ENCODE peak calls at places on chromosomes 1 and 21, in four cellular contexts. One of them, this sample, is unnamed.

GRCh38 chr1:110183642-110184167 is 26.4 kb upstream of the KCNC4 start:
- DNase-seq in stimulated activated CD8-positive, alpha-beta memory T cell treated with anti-CD3 and anti-CD28 coated beads, Interleukin-4, amount 100 ng/mL, for 48 hours: no peak
- DNase-seq in activated effector memory CD4-positive, alpha-beta T cell treated with Interleukin-2 at 50 U/mL for 16 hours: no peak
- DNase-seq in activated CD4-positive, CD25-positive, alpha-beta regulatory T cell: no peak
- DNase-seq in this sample: no peak

GRCh38 chr1:21919520-21919919 is 17.6 kb downstream of the HSPG2 start:
- DNase-seq in activated CD4-positive, CD25-positive, alpha-beta regulatory T cell: no peak
- DNase-seq in activated effector memory CD4-positive, alpha-beta T cell treated with Interleukin-2 at 50 U/mL for 16 hours: no peak
- DNase-seq in stimulated activated CD8-positive, alpha-beta memory T cell treated with anti-CD3 and anti-CD28 coated beads, Interleukin-4, amount 100 ng/mL, for 48 hours: no peak
- DNase-seq in this sample: no peak

GRCh38 chr1:50611675-50612074 is 188.4 kb upstream of the DMRTA2 start:
- DNase-seq in activated CD4-positive, CD25-positive, alpha-beta regulatory T cell: no peak
- DNase-seq in activated effector memory CD4-positive, alpha-beta T cell treated with Interleukin-2 at 50 U/mL for 16 hours: no peak
- DNase-seq in stimulated activated CD8-positive, alpha-beta memory T cell treated with anti-CD3 and anti-CD28 coated beads, Interleukin-4, amount 100 ng/mL, for 48 hours: no peak
- DNase-seq in this sample: no peak

GRCh38 chr1:230621290-230622022 is 20.8 kb upstream of the COG2 start:
- DNase-seq in activated effector memory CD4-positive, alpha-beta T cell treated with Interleukin-2 at 50 U/mL for 16 hours: no peak
- DNase-seq in stimulated activated CD8-positive, alpha-beta memory T cell treated with anti-CD3 and anti-CD28 coated beads, Interleukin-4, amount 100 ng/mL, for 48 hours: no peak
- DNase-seq in activated CD4-positive, CD25-positive, alpha-beta regulatory T cell: no peak
- DNase-seq in this sample: no peak

GRCh38 chr1:229029644-229030235 is 241.2 kb upstream of the RAB4A start:
- DNase-seq in stimulated activated CD8-positive, alpha-beta memory T cell treated with anti-CD3 and anti-CD28 coated beads, Interleukin-4, amount 100 ng/mL, for 48 hours: no peak
- DNase-seq in activated effector memory CD4-positive, alpha-beta T cell treated with Interleukin-2 at 50 U/mL for 16 hours: no peak
- DNase-seq in activated CD4-positive, CD25-positive, alpha-beta regulatory T cell: no peak
- DNase-seq in this sample: no peak

GRCh38 chr1:60149254-60149653 is 75.7 kb upstream of the C1orf87 start:
- DNase-seq in stimulated activated CD8-positive, alpha-beta memory T cell treated with anti-CD3 and anti-CD28 coated beads, Interleukin-4, amount 100 ng/mL, for 48 hours: no peak
- DNase-seq in activated CD4-positive, CD25-positive, alpha-beta regulatory T cell: no peak
- DNase-seq in activated effector memory CD4-positive, alpha-beta T cell treated with Interleukin-2 at 50 U/mL for 16 hours: no peak
- DNase-seq in this sample: no peak

GRCh38 chr1:169113613-169114119 is 7.2 kb downstream of the ATP1B1 start:
- DNase-seq in activated effector memory CD4-positive, alpha-beta T cell treated with Interleukin-2 at 50 U/mL for 16 hours: no peak
- DNase-seq in stimulated activated CD8-positive, alpha-beta memory T cell treated with anti-CD3 and anti-CD28 coated beads, Interleukin-4, amount 100 ng/mL, for 48 hours: no peak
- DNase-seq in activated CD4-positive, CD25-positive, alpha-beta regulatory T cell: no peak
- DNase-seq in this sample: no peak

GRCh38 chr1:32917521-32917920 is 16.3 kb upstream of the TMEM54 start:
- DNase-seq in stimulated activated CD8-positive, alpha-beta memory T cell treated with anti-CD3 and anti-CD28 coated beads, Interleukin-4, amount 100 ng/mL, for 48 hours: no peak
- DNase-seq in activated effector memory CD4-positive, alpha-beta T cell treated with Interleukin-2 at 50 U/mL for 16 hours: no peak
- DNase-seq in activated CD4-positive, CD25-positive, alpha-beta regulatory T cell: no peak
- DNase-seq in this sample: no peak

GRCh38 chr1:98793136-98793535 is 131.6 kb downstream of the SNX7 start:
- DNase-seq in stimulated activated CD8-positive, alpha-beta memory T cell treated with anti-CD3 and anti-CD28 coated beads, Interleukin-4, amount 100 ng/mL, for 48 hours: no peak
- DNase-seq in activated CD4-positive, CD25-positive, alpha-beta regulatory T cell: no peak
- DNase-seq in activated effector memory CD4-positive, alpha-beta T cell treated with Interleukin-2 at 50 U/mL for 16 hours: no peak
- DNase-seq in this sample: no peak

GRCh38 chr1:22808186-22808845 is 97.7 kb downstream of the EPHB2 start:
- DNase-seq in activated CD4-positive, CD25-positive, alpha-beta regulatory T cell: no peak
- DNase-seq in stimulated activated CD8-positive, alpha-beta memory T cell treated with anti-CD3 and anti-CD28 coated beads, Interleukin-4, amount 100 ng/mL, for 48 hours: no peak
- DNase-seq in activated effector memory CD4-positive, alpha-beta T cell treated with Interleukin-2 at 50 U/mL for 16 hours: no peak
- DNase-seq in this sample: no peak

GRCh38 chr1:12031039-12031980 is 12.0 kb downstream of the MIIP start:
- DNase-seq in stimulated activated CD8-positive, alpha-beta memory T cell treated with anti-CD3 and anti-CD28 coated beads, Interleukin-4, amount 100 ng/mL, for 48 hours: peak
- DNase-seq in activated CD4-positive, CD25-positive, alpha-beta regulatory T cell: peak
- DNase-seq in activated effector memory CD4-positive, alpha-beta T cell treated with Interleukin-2 at 50 U/mL for 16 hours: peak
- DNase-seq in this sample: no peak

GRCh38 chr1:36411674-36412648 is 14.3 kb upstream of the LSM10 start:
- DNase-seq in activated effector memory CD4-positive, alpha-beta T cell treated with Interleukin-2 at 50 U/mL for 16 hours: no peak
- DNase-seq in stimulated activated CD8-positive, alpha-beta memory T cell treated with anti-CD3 and anti-CD28 coated beads, Interleukin-4, amount 100 ng/mL, for 48 hours: peak
- DNase-seq in activated CD4-positive, CD25-positive, alpha-beta regulatory T cell: no peak
- DNase-seq in this sample: no peak

GRCh38 chr1:12851779-12852178 is 3.3 kb upstream of the HNRNPCL1 start:
- DNase-seq in activated effector memory CD4-positive, alpha-beta T cell treated with Interleukin-2 at 50 U/mL for 16 hours: no peak
- DNase-seq in activated CD4-positive, CD25-positive, alpha-beta regulatory T cell: no peak
- DNase-seq in stimulated activated CD8-positive, alpha-beta memory T cell treated with anti-CD3 and anti-CD28 coated beads, Interleukin-4, amount 100 ng/mL, for 48 hours: no peak
- DNase-seq in this sample: no peak

GRCh38 chr1:206579747-206580437 is 32.4 kb downstream of the EIF2D start:
- DNase-seq in activated effector memory CD4-positive, alpha-beta T cell treated with Interleukin-2 at 50 U/mL for 16 hours: peak
- DNase-seq in stimulated activated CD8-positive, alpha-beta memory T cell treated with anti-CD3 and anti-CD28 coated beads, Interleukin-4, amount 100 ng/mL, for 48 hours: peak
- DNase-seq in activated CD4-positive, CD25-positive, alpha-beta regulatory T cell: peak
- DNase-seq in this sample: peak

GRCh38 chr1:196115641-196116040 is 492.6 kb downstream of the KCNT2 start:
- DNase-seq in stimulated activated CD8-positive, alpha-beta memory T cell treated with anti-CD3 and anti-CD28 coated beads, Interleukin-4, amount 100 ng/mL, for 48 hours: no peak
- DNase-seq in activated CD4-positive, CD25-positive, alpha-beta regulatory T cell: no peak
- DNase-seq in activated effector memory CD4-positive, alpha-beta T cell treated with Interleukin-2 at 50 U/mL for 16 hours: no peak
- DNase-seq in this sample: no peak

GRCh38 chr1:4668738-4669700 is 14.6 kb downstream of the AJAP1 start:
- DNase-seq in activated CD4-positive, CD25-positive, alpha-beta regulatory T cell: no peak
- DNase-seq in stimulated activated CD8-positive, alpha-beta memory T cell treated with anti-CD3 and anti-CD28 coated beads, Interleukin-4, amount 100 ng/mL, for 48 hours: no peak
- DNase-seq in activated effector memory CD4-positive, alpha-beta T cell treated with Interleukin-2 at 50 U/mL for 16 hours: no peak
- DNase-seq in this sample: no peak

GRCh38 chr21:39788383-39788782 is 43.4 kb downstream of the IGSF5 start:
- DNase-seq in activated CD4-positive, CD25-positive, alpha-beta regulatory T cell: no peak
- DNase-seq in activated effector memory CD4-positive, alpha-beta T cell treated with Interleukin-2 at 50 U/mL for 16 hours: no peak
- DNase-seq in stimulated activated CD8-positive, alpha-beta memory T cell treated with anti-CD3 and anti-CD28 coated beads, Interleukin-4, amount 100 ng/mL, for 48 hours: no peak
- DNase-seq in this sample: no peak

GRCh38 chr1:39462074-39462473 is 29.4 kb upstream of the BMP8A start:
- DNase-seq in stimulated activated CD8-positive, alpha-beta memory T cell treated with anti-CD3 and anti-CD28 coated beads, Interleukin-4, amount 100 ng/mL, for 48 hours: no peak
- DNase-seq in activated CD4-positive, CD25-positive, alpha-beta regulatory T cell: no peak
- DNase-seq in activated effector memory CD4-positive, alpha-beta T cell treated with Interleukin-2 at 50 U/mL for 16 hours: no peak
- DNase-seq in this sample: no peak